ENCODE peak calls at places on chromosomes 1 and 21, in six cellular contexts. W is GM20000; K is CD8-positive, alpha-beta memory T cell; L is WERI-Rb-1; T is NCI-H1048; Q is sciatic nerve. J is an unnamed sample.

GRCh38 chr1:28737245-28738137 is 751 bp downstream of the YTHDF2 start:
- DNase-seq in W (peak), K (no peak), L (peak), T (no peak), Q (no peak), J (peak)

GRCh38 chr1:78553859-78554258 is 63.1 kb downstream of the PTGFR start:
- DNase-seq in W (peak), K (no peak), L (peak), T (no peak), Q (no peak), J (no peak)

GRCh38 chr1:157403203-157403602 is 149.1 kb downstream of the FCRL5 start:
- DNase-seq in W (peak), K (no peak), L (peak), T (no peak), Q (no peak), J (no peak)

GRCh38 chr1:226366290-226366689 is 41.6 kb downstream of the PARP1 start:
- DNase-seq in W (no peak), K (no peak), L (no peak), T (no peak), Q (no peak), J (no peak)

GRCh38 chr21:35020446-35020845 is 28.7 kb downstream of the RUNX1 start:
- DNase-seq in W (no peak), K (no peak), L (no peak), T (no peak), Q (no peak), J (no peak)

GRCh38 chr1:40782371-40782956 is 1.1 kb upstream of the KCNQ4 start:
- DNase-seq in W (no peak), K (no peak), L (peak), T (no peak), Q (no peak), J (no peak)

GRCh38 chr1:9235123-9235513 is 544 bp downstream of the H6PD start:
- DNase-seq in W (no peak), K (no peak), L (peak), T (no peak), Q (peak), J (peak)

GRCh38 chr1:239233626-239234025 is 152.7 kb upstream of the CHRM3 start:
- DNase-seq in W (no peak), K (no peak), L (no peak), T (no peak), Q (no peak), J (no peak)

GRCh38 chr1:40784771-40785151 is 1.2 kb downstream of the KCNQ4 start:
- DNase-seq in W (no peak), K (no peak), L (no peak), T (no peak), Q (no peak), J (no peak)

GRCh38 chr1:209368864-209369598 is 214.5 kb upstream of the CAMK1G start:
- DNase-seq in W (no peak), K (no peak), L (no peak), T (no peak), Q (no peak), J (peak)

GRCh38 chr1:173122958-173123852 is 72.5 kb upstream of the TNFSF18 start:
- DNase-seq in W (peak), K (no peak), L (peak), T (peak), Q (peak), J (peak)

GRCh38 chr21:46187251-46187650 is 3.0 kb upstream of the SPATC1L start:
- DNase-seq in W (no peak), K (no peak), L (no peak), T (no peak), Q (no peak), J (no peak)

GRCh38 chr1:185520188-185520935 is 203.3 kb upstream of the IVNS1ABP start:
- DNase-seq in W (no peak), K (no peak), L (no peak), T (no peak), Q (no peak), J (peak)

GRCh38 chr1:203677771-203678170 is 51.1 kb downstream of the ATP2B4 start:
- DNase-seq in W (no peak), K (no peak), L (no peak), T (no peak), Q (no peak), J (no peak)

GRCh38 chr1:167056529-167057296 is 33.5 kb downstream of the GPA33 start:
- DNase-seq in W (no peak), K (no peak), L (no peak), T (no peak), Q (no peak), J (no peak)

GRCh38 chr1:204891860-204892259 is 21.2 kb downstream of the NFASC start:
- DNase-seq in W (no peak), K (no peak), L (no peak), T (no peak), Q (no peak), J (no peak)

GRCh38 chr1:15876357-15876756 is 28.9 kb downstream of the SPEN start:
- DNase-seq in W (no peak), K (no peak), L (no peak), T (no peak), Q (no peak), J (peak)

GRCh38 chr1:66778969-66779368 is 22.1 kb downstream of the INSL5 start:
- DNase-seq in W (no peak), K (no peak), L (no peak), T (no peak), Q (no peak), J (no peak)

GRCh38 chr21:44285547-44285992 is at the start of gene AIRE:
- DNase-seq in W (no peak), K (no peak), L (no peak), T (no peak), Q (peak), J (peak)

GRCh38 chr1:68378296-68379084 is 71.3 kb downstream of the RPE65 start:
- DNase-seq in W (no peak), K (no peak), L (no peak), T (no peak), Q (no peak), J (peak)

GRCh38 chr1:225300381-225300780 is 127.5 kb downstream of the LBR start:
- DNase-seq in W (no peak), K (no peak), L (no peak), T (no peak), Q (no peak), J (no peak)

GRCh38 chr1:3312894-3313578 is 141.4 kb upstream of the ARHGEF16 start:
- DNase-seq in W (no peak), K (no peak), L (no peak), T (no peak), Q (peak), J (peak)

GRCh38 chr1:227362039-227362438 is 43.7 kb upstream of the CDC42BPA start:
- DNase-seq in W (no peak), K (no peak), L (no peak), T (no peak), Q (no peak), J (peak)

GRCh38 chr1:203640117-203640516 is 13.5 kb downstream of the ATP2B4 start:
- DNase-seq in W (no peak), K (no peak), L (no peak), T (no peak), Q (no peak), J (no peak)

GRCh38 chr1:220879509-220880366 is 495 bp downstream of the HLX start:
- DNase-seq in W (peak), K (no peak), L (peak), T (no peak), Q (peak), J (no peak)

GRCh38 chr1:236067854-236068454 is 3.1 kb upstream of the NID1 start:
- DNase-seq in W (no peak), K (no peak), L (no peak), T (no peak), Q (no peak), J (peak)

GRCh38 chr1:203650012-203650836 is 23.6 kb downstream of the ATP2B4 start:
- DNase-seq in W (peak), K (peak), L (no peak), T (no peak), Q (peak), J (no peak)

GRCh38 chr1:149899460-149900284 is at the start of gene BOLA1:
- DNase-seq in W (peak), K (peak), L (peak), T (peak), Q (peak), J (peak)

GRCh38 chr21:17371470-17371869 is 141.4 kb upstream of the CXADR start:
- DNase-seq in W (no peak), K (no peak), L (no peak), T (no peak), Q (no peak), J (peak)

GRCh38 chr1:223175032-223175431 is 32.0 kb upstream of the TLR5 start:
- DNase-seq in W (no peak), K (no peak), L (peak), T (no peak), Q (no peak), J (no peak)

GRCh38 chr1:164651378-164651951 is 92.5 kb downstream of the PBX1 start:
- DNase-seq in W (no peak), K (peak), L (no peak), T (no peak), Q (no peak), J (peak)

GRCh38 chr1:205111354-205111753 is 10.4 kb downstream of the RBBP5 start:
- DNase-seq in W (no peak), K (no peak), L (no peak), T (no peak), Q (no peak), J (no peak)

GRCh38 chr1:31064685-31065309 is 720 bp downstream of the PUM1 start:
- DNase-seq in W (peak), K (no peak), L (no peak), T (no peak), Q (peak), J (no peak)

GRCh38 chr1:208204779-208205178 is 39.4 kb downstream of the PLXNA2 start:
- DNase-seq in W (no peak), K (no peak), L (no peak), T (no peak), Q (no peak), J (no peak)

GRCh38 chr1:176987016-176987415 is 177.5 kb downstream of the ASTN1 start:
- DNase-seq in W (no peak), K (no peak), L (no peak), T (no peak), Q (no peak), J (no peak)

GRCh38 chr1:12174789-12175455 is 8.1 kb downstream of the TNFRSF1B start:
- DNase-seq in W (no peak), K (no peak), L (peak), T (no peak), Q (no peak), J (no peak)

J was measured in brain microvascular endothelial cell.